ENCODE peak calls at places on chromosomes 5 and 9, in eight cellular contexts. T is colonic mucosa; H is breast epithelium; N is Peyer's patch; Q is uterus; Y is naive thymus-derived CD4-positive, alpha-beta T cell; L is heart left ventricle; C is iPS DF 6.9. U is an unnamed sample.

GRCh38 chr9:4866239-4866969 is 73.7 kb downstream of the RCL1 start:
- DNase-seq in T (no peak), H (no peak), N (no peak), Q (no peak), Y (no peak), L (no peak), C (no peak), U (no peak)

GRCh38 chr5:38528162-38528703 is 28.2 kb downstream of the LIFR start:
- DNase-seq in T (no peak), H (no peak), N (no peak), Q (no peak), Y (no peak), L (no peak), C (no peak), U (no peak)

GRCh38 chr9:71858812-71859211 is 52.2 kb downstream of the ABHD17B start:
- DNase-seq in T (no peak), H (no peak), N (no peak), Q (no peak), Y (no peak), L (no peak), C (no peak), U (no peak)

GRCh38 chr5:3659907-3660306 is 64.3 kb downstream of the IRX1 start:
- DNase-seq in T (no peak), H (no peak), N (no peak), Q (no peak), Y (no peak), L (no peak), C (no peak), U (no peak)

GRCh38 chr9:113906411-113907110 is 30.5 kb downstream of the ZNF618 start:
- DNase-seq in T (no peak), H (peak; percentile 43), N (no peak), Q (no peak), Y (no peak), L (no peak), C (no peak), U (no peak)

GRCh38 chr5:180111273-180111695 is 39.7 kb upstream of the RNF130 start:
- DNase-seq in T (no peak), H (no peak), N (peak; percentile 18), Q (no peak), Y (no peak), L (no peak), C (no peak), U (no peak)

GRCh38 chr5:142364251-142365145 is 39.7 kb upstream of the SPRY4 start:
- DNase-seq in T (no peak), H (peak; percentile 83), N (peak; percentile 70), Q (peak; percentile 46), Y (no peak), L (peak; percentile 77), C (no peak), U (no peak)

GRCh38 chr5:157548513-157549282 is 26.9 kb downstream of the ADAM19 start:
- DNase-seq in T (no peak), H (no peak), N (peak; percentile 34), Q (no peak), Y (no peak), L (no peak), C (no peak), U (no peak)

GRCh38 chr9:98764351-98764750 is 32.0 kb downstream of the ANKS6 start:
- DNase-seq in T (no peak), H (no peak), N (no peak), Q (no peak), Y (no peak), L (no peak), C (no peak), U (no peak)

GRCh38 chr5:43530648-43531047 is 15.7 kb upstream of the C5orf34 start:
- DNase-seq in T (no peak), H (no peak), N (no peak), Q (no peak), Y (no peak), L (no peak), C (no peak), U (no peak)

GRCh38 chr9:94173632-94174031 is 85.5 kb upstream of the ZNF169 start:
- DNase-seq in T (no peak), H (no peak), N (no peak), Q (no peak), Y (no peak), L (no peak), C (no peak), U (no peak)

GRCh38 chr5:89187883-89188465 is 305.0 kb upstream of the MEF2C start:
- DNase-seq in T (no peak), H (no peak), N (no peak), Q (no peak), Y (no peak), L (no peak), C (no peak), U (no peak)

GRCh38 chr9:130426467-130426773 is 18.3 kb upstream of the ASS1 start:
- DNase-seq in T (no peak), H (no peak), N (no peak), Q (no peak), Y (no peak), L (no peak), C (no peak), U (no peak)

GRCh38 chr9:2241461-2241874 is 226.3 kb downstream of the SMARCA2 start:
- DNase-seq in T (peak; percentile 22), H (no peak), N (no peak), Q (peak; percentile 61), Y (no peak), L (peak; percentile 23), C (peak; percentile 84), U (peak; percentile 50)

GRCh38 chr5:4020386-4020785 is 424.8 kb downstream of the IRX1 start:
- DNase-seq in T (no peak), H (no peak), N (no peak), Q (no peak), Y (no peak), L (no peak), C (no peak), U (no peak)

GRCh38 chr5:74938250-74938649 is 72.1 kb upstream of the FAM169A start:
- DNase-seq in T (no peak), H (no peak), N (no peak), Q (no peak), Y (no peak), L (no peak), C (no peak), U (no peak)

GRCh38 chr5:115543931-115544370 is 624 bp downstream of the FEM1C start:
- DNase-seq in T (peak; percentile 66), H (peak; percentile 42), N (peak; percentile 73), Q (peak; percentile 43), Y (peak; percentile 55), L (peak; percentile 49), C (no peak), U (peak; percentile 39)

GRCh38 chr9:132587484-132587858 is 5.1 kb downstream of the BARHL1 start:
- DNase-seq in T (no peak), H (no peak), N (no peak), Q (no peak), Y (no peak), L (no peak), C (no peak), U (no peak)

GRCh38 chr5:133906303-133906702 is 62.1 kb downstream of the C5orf15 start:
- DNase-seq in T (no peak), H (no peak), N (no peak), Q (no peak), Y (no peak), L (no peak), C (no peak), U (no peak)

GRCh38 chr5:149485655-149486615 is 65.3 kb downstream of the CSNK1A1 start:
- DNase-seq in T (peak; percentile 91), H (peak; percentile 98), N (peak; percentile 90), Q (peak; percentile 84), Y (no peak), L (peak; percentile 89), C (no peak), U (no peak)

GRCh38 chr9:134942421-134943119 is 24.9 kb upstream of the FCN1 start:
- DNase-seq in T (no peak), H (no peak), N (no peak), Q (no peak), Y (no peak), L (no peak), C (no peak), U (peak; percentile 30)

GRCh38 chr5:111389390-111390082 is 122.8 kb downstream of the STARD4 start:
- DNase-seq in T (no peak), H (no peak), N (no peak), Q (no peak), Y (no peak), L (no peak), C (no peak), U (no peak)

GRCh38 chr5:34728236-34728635 is 72.1 kb downstream of the RAI14 start:
- DNase-seq in T (no peak), H (no peak), N (no peak), Q (no peak), Y (no peak), L (no peak), C (no peak), U (no peak)

DNA sequence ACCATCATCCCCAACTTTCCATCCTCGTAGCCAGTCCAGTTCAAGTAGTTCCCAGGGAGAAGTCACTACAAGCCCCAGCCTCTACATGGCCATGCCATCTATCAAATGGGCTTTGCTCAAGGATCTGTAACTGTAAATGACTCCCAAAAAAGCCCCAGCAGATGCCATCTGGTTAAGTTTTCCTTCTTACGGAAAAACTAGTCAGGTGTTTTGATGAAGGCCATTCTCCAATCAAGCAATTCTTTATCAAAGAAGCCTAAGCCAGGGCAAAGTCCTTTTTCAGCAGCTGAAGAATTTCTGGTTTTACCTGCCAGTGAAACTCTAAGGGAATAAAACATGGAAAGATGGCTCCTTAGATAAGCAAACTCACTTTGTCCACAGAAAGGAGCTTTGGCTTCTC is 21.8 kb upstream of the ZNF622 start:
- DNase-seq in T (no peak), H (no peak), N (no peak), Q (no peak), Y (no peak), L (no peak), C (no peak), U (no peak)
- H3K4me1 ChIP-seq in T (no peaks in the 10 kb centered on the region), H (no peaks in the 10 kb centered on the region), N (peaks cover 35% of the 10 kb centered on the region), Q (no peaks in the 10 kb centered on the region), Y (no peaks in the 10 kb centered on the region), L (peaks cover 19% of the 10 kb centered on the region), C (no peaks in the 10 kb centered on the region), U (no peaks in the 10 kb centered on the region)

GRCh38 chr9:115022760-115023434 is 92.5 kb upstream of the TNFSF8 start:
- DNase-seq in T (no peak), H (no peak), N (no peak), Q (no peak), Y (no peak), L (no peak), C (no peak), U (no peak)
- H3K27me3 ChIP-seq in T (no peaks in the 10 kb centered on the region), H (no peaks in the 10 kb centered on the region), N (no peaks in the 10 kb centered on the region), Q (no peaks in the 10 kb centered on the region), Y (no peaks in the 10 kb centered on the region), L (peaks cover under 1% of the 10 kb centered on the region), C (no peaks in the 10 kb centered on the region), U (no peaks in the 10 kb centered on the region)

DNA sequence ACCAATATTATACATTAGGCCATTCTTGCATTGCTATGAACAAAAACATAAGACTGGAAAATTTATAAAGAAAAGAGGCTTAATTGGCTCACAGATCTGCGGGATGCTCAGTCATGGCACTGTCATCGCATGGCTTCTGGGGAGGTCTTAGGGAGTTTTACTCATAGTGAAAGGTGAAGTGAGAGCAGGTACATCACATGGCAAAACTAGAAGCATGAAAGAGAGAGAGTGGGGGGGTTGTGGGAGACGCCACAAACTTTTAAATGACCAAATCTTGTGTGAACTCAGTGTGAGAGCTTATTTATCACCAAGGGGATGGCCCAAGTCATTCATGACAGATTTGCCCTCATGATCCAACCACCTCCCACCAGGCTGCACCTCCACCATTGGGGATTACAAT is 398.3 kb upstream of the EDIL3 start:
- DNase-seq in T (no peak), H (no peak), N (no peak), Q (no peak), Y (no peak), L (no peak), C (no peak), U (no peak)
- H3K27ac ChIP-seq in T (no peak overlapping the region), H (no peak overlapping the region), N (no peak overlapping the region), Q (no peak overlapping the region), Y (no peak overlapping the region), L (no peak overlapping the region), C (no peak overlapping the region), U (no peak overlapping the region)

GRCh38 chr5:154862766-154863165 is 4.3 kb downstream of the CNOT8 start:
- DNase-seq in T (no peak), H (no peak), N (no peak), Q (no peak), Y (no peak), L (no peak), C (no peak), U (no peak)
- H3K4me1 ChIP-seq in T (peaks cover 12% of the 10 kb centered on the region), H (no peaks in the 10 kb centered on the region), N (peaks cover 28% of the 10 kb centered on the region), Q (peaks cover 5% of the 10 kb centered on the region), Y (peaks cover 33% of the 10 kb centered on the region), L (peaks cover 20% of the 10 kb centered on the region), C (no peaks in the 10 kb centered on the region), U (peaks cover 11% of the 10 kb centered on the region)